ENCODE peak calls at places on chromosomes 1 and 21, in nine cellular contexts. One of them, this sample, is unnamed.

GRCh38 chr1:38804062-38804886 is 55.3 kb downstream of the RRAGC start:
- DNase-seq in HFF-Myc: no peak
- DNase-seq in AG04450: no peak
- DNase-seq in body of pancreas: no peak
- DNase-seq in kidney epithelial cell: no peak
- DNase-seq in CD8-positive, alpha-beta T cell: no peak
- DNase-seq in SJSA1: peak; percentile 24
- DNase-seq in dorsolateral prefrontal cortex: no peak
- DNase-seq in SK-N-MC: no peak
- DNase-seq in this sample: no peak

GRCh38 chr1:76901158-76901767 is 34.0 kb downstream of the ST6GALNAC5 start:
- DNase-seq in AG04450: peak; percentile 15
- DNase-seq in HFF-Myc: peak; percentile 46
- DNase-seq in CD8-positive, alpha-beta T cell: no peak
- DNase-seq in SJSA1: peak; percentile 47
- DNase-seq in SK-N-MC: no peak
- DNase-seq in kidney epithelial cell: peak; percentile 2
- DNase-seq in body of pancreas: peak; percentile 16
- DNase-seq in dorsolateral prefrontal cortex: no peak
- DNase-seq in this sample: peak; percentile 13

GRCh38 chr1:208775841-208776240 is 531.7 kb upstream of the PLXNA2 start:
- DNase-seq in dorsolateral prefrontal cortex: no peak
- DNase-seq in SJSA1: no peak
- DNase-seq in AG04450: no peak
- DNase-seq in CD8-positive, alpha-beta T cell: no peak
- DNase-seq in SK-N-MC: no peak
- DNase-seq in kidney epithelial cell: no peak
- DNase-seq in body of pancreas: no peak
- DNase-seq in HFF-Myc: no peak
- DNase-seq in this sample: no peak

GRCh38 chr1:247409869-247410544 is 6.0 kb upstream of the NLRP3 start:
- DNase-seq in kidney epithelial cell: no peak
- DNase-seq in dorsolateral prefrontal cortex: no peak
- DNase-seq in HFF-Myc: no peak
- DNase-seq in CD8-positive, alpha-beta T cell: no peak
- DNase-seq in body of pancreas: no peak
- DNase-seq in SK-N-MC: no peak
- DNase-seq in SJSA1: no peak
- DNase-seq in AG04450: no peak
- DNase-seq in this sample: no peak

GRCh38 chr1:244599937-244600350 is 53.0 kb upstream of the DESI2 start:
- DNase-seq in body of pancreas: no peak
- DNase-seq in CD8-positive, alpha-beta T cell: peak; percentile 21
- DNase-seq in HFF-Myc: peak; percentile 62
- DNase-seq in AG04450: peak; percentile 89
- DNase-seq in SJSA1: peak; percentile 80
- DNase-seq in dorsolateral prefrontal cortex: no peak
- DNase-seq in kidney epithelial cell: peak; percentile 63
- DNase-seq in SK-N-MC: no peak
- DNase-seq in this sample: peak; percentile 72

GRCh38 chr1:85200367-85200869 is 398 bp downstream of the SYDE2 start:
- DNase-seq in SK-N-MC: no peak
- DNase-seq in AG04450: no peak
- DNase-seq in body of pancreas: no peak
- DNase-seq in kidney epithelial cell: no peak
- DNase-seq in SJSA1: peak; percentile 38
- DNase-seq in HFF-Myc: no peak
- DNase-seq in dorsolateral prefrontal cortex: no peak
- DNase-seq in CD8-positive, alpha-beta T cell: peak; percentile 34
- DNase-seq in this sample: no peak

GRCh38 chr21:31900121-31900895 is 27.5 kb downstream of the HUNK start:
- DNase-seq in SK-N-MC: no peak
- DNase-seq in HFF-Myc: no peak
- DNase-seq in kidney epithelial cell: peak; percentile 60
- DNase-seq in CD8-positive, alpha-beta T cell: no peak
- DNase-seq in body of pancreas: peak; percentile 93
- DNase-seq in SJSA1: no peak
- DNase-seq in AG04450: no peak
- DNase-seq in dorsolateral prefrontal cortex: no peak
- DNase-seq in this sample: no peak

GRCh38 chr21:38956791-38957571 is 151.3 kb downstream of the ETS2 start:
- DNase-seq in dorsolateral prefrontal cortex: peak; percentile 38
- DNase-seq in body of pancreas: peak; percentile 23
- DNase-seq in kidney epithelial cell: no peak
- DNase-seq in SK-N-MC: no peak
- DNase-seq in AG04450: no peak
- DNase-seq in HFF-Myc: no peak
- DNase-seq in CD8-positive, alpha-beta T cell: no peak
- DNase-seq in SJSA1: peak; percentile 14
- DNase-seq in this sample: no peak

GRCh38 chr1:88979054-88979748 is 13.2 kb downstream of the KYAT3 start:
- DNase-seq in dorsolateral prefrontal cortex: no peak
- DNase-seq in kidney epithelial cell: no peak
- DNase-seq in SK-N-MC: no peak
- DNase-seq in SJSA1: peak; percentile 65
- DNase-seq in body of pancreas: no peak
- DNase-seq in HFF-Myc: no peak
- DNase-seq in CD8-positive, alpha-beta T cell: no peak
- DNase-seq in AG04450: no peak
- DNase-seq in this sample: no peak

GRCh38 chr1:159092398-159092760 is 15.8 kb upstream of the AIM2 start:
- DNase-seq in kidney epithelial cell: no peak
- DNase-seq in SJSA1: no peak
- DNase-seq in CD8-positive, alpha-beta T cell: no peak
- DNase-seq in AG04450: no peak
- DNase-seq in body of pancreas: no peak
- DNase-seq in HFF-Myc: no peak
- DNase-seq in SK-N-MC: no peak
- DNase-seq in dorsolateral prefrontal cortex: no peak
- DNase-seq in this sample: no peak

DNA sequence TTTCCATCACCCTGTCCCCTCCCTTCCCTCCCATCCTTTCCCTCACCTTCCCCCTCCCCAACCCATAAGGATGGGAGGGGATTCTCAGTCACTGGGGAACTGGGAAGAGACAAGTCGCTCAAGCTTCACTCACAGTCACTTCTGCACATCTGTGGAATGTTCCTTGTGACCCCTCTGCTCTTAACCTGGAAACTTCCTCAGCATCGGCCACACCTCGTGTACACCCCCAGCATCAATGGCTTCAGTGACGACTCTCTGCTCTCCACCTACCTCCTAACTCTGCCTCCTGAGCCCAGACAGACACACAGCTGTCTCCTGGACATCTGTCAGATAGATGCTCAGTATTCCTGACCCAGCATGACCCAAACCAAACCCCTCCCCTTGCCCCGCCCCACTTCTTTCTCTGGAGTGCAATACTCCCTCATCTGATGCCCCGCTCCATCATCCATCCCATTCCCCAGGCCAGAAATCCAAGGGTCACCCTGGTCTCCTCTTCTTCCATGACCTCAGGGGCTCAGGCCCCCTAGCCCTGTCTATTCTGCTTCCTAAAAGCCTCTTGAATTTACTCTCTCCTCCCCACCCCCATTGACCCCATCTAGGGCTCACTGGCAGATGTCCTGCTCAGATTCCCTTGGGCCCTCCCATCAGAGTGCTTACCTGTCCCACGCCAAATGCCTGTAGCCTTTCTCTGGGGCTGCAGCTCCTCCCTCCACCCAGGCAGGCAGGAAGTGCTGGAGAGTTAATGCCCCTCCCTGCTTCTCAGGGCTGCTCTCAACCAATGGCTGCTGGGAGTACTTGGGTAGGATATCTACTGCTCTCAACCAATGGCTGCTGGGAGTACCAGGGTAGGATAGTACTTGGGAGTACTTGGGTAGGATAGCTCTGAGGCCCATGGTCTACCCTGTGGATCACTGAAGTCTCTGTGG is 83.1 kb upstream of the CSF3R start:
- DNase-seq in HFF-Myc: no peak
- DNase-seq in CD8-positive, alpha-beta T cell: no peak
- DNase-seq in body of pancreas: no peak
- DNase-seq in SK-N-MC: no peak
- DNase-seq in AG04450: no peak
- DNase-seq in SJSA1: no peak
- DNase-seq in kidney epithelial cell: no peak
- DNase-seq in dorsolateral prefrontal cortex: no peak
- DNase-seq in this sample: no peak
- H3K4me3 ChIP-seq in HFF-Myc: no peak overlapping the region
- H3K4me3 ChIP-seq in CD8-positive, alpha-beta T cell: no peak overlapping the region
- H3K4me3 ChIP-seq in body of pancreas: no peak overlapping the region
- H3K4me3 ChIP-seq in SK-N-MC: no peak overlapping the region
- H3K4me3 ChIP-seq in AG04450: no peak overlapping the region
- H3K4me3 ChIP-seq in SJSA1: no peak overlapping the region
- H3K4me3 ChIP-seq in kidney epithelial cell: no peak overlapping the region
- H3K4me3 ChIP-seq in dorsolateral prefrontal cortex: no peak overlapping the region
- H3K4me3 ChIP-seq in this sample: no peak overlapping the region

DNA sequence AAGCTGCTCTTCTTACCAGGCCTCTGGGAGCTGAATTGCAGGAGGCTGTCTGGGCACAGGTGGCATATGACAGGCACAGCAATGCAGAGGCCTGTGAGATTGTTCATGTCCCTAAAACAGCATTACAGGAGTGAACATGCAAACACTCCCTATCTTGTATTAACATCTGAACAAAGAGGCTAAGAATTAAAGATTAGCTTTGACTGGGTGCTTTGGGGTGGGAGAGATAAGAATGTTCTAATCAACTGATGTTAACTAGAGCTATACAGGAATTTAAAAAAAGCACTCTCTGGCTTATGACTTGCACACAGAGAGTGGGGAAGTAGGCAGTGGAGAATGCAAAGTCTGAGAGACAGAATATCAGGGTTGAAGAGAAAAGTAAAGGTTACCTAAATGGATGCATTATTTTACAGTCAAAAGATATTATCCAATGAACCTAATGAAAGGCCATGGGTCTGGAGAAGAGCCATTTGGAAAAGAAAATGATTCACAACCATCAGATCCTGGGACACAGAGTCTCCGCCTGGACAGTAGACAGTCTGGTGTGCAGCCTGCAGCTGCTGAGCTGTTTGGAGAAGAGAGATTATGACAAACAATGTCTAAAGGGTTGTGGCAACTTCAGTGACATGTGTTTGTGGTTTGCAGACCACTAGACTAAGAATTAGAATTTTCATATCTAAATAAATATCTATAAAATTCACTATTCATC is 20.2 kb downstream of the DPT start:
- DNase-seq in SK-N-MC: no peak
- DNase-seq in kidney epithelial cell: no peak
- DNase-seq in HFF-Myc: no peak
- DNase-seq in SJSA1: no peak
- DNase-seq in dorsolateral prefrontal cortex: no peak
- DNase-seq in CD8-positive, alpha-beta T cell: no peak
- DNase-seq in AG04450: no peak
- DNase-seq in body of pancreas: no peak
- DNase-seq in this sample: no peak
- H3K4me3 ChIP-seq in SK-N-MC: no peak overlapping the region
- H3K4me3 ChIP-seq in kidney epithelial cell: no peak overlapping the region
- H3K4me3 ChIP-seq in HFF-Myc: no peak overlapping the region
- H3K4me3 ChIP-seq in SJSA1: no peak overlapping the region
- H3K4me3 ChIP-seq in dorsolateral prefrontal cortex: no peak overlapping the region
- H3K4me3 ChIP-seq in CD8-positive, alpha-beta T cell: no peak overlapping the region
- H3K4me3 ChIP-seq in AG04450: no peak overlapping the region
- H3K4me3 ChIP-seq in body of pancreas: no peak overlapping the region
- H3K4me3 ChIP-seq in this sample: no peak overlapping the region

GRCh38 chr1:3542635-3543034 is 68.7 kb downstream of the MEGF6 start:
- DNase-seq in SK-N-MC: no peak
- DNase-seq in SJSA1: peak; percentile 20
- DNase-seq in dorsolateral prefrontal cortex: no peak
- DNase-seq in HFF-Myc: no peak
- DNase-seq in CD8-positive, alpha-beta T cell: no peak
- DNase-seq in AG04450: no peak
- DNase-seq in body of pancreas: no peak
- DNase-seq in kidney epithelial cell: no peak
- DNase-seq in this sample: no peak
- H3K4me3 ChIP-seq in SK-N-MC: no peak overlapping the region
- H3K4me3 ChIP-seq in SJSA1: no peak overlapping the region
- H3K4me3 ChIP-seq in dorsolateral prefrontal cortex: no peak overlapping the region
- H3K4me3 ChIP-seq in HFF-Myc: no peak overlapping the region
- H3K4me3 ChIP-seq in CD8-positive, alpha-beta T cell: no peak overlapping the region
- H3K4me3 ChIP-seq in AG04450: no peak overlapping the region
- H3K4me3 ChIP-seq in body of pancreas: no peak overlapping the region
- H3K4me3 ChIP-seq in kidney epithelial cell: no peak overlapping the region
- H3K4me3 ChIP-seq in this sample: no peak overlapping the region

GRCh38 chr21:41752231-41752681 is 14.6 kb downstream of the RIPK4 start:
- DNase-seq in CD8-positive, alpha-beta T cell: no peak
- DNase-seq in AG04450: no peak
- DNase-seq in HFF-Myc: peak; percentile 97
- DNase-seq in SJSA1: peak; percentile 44
- DNase-seq in SK-N-MC: no peak
- DNase-seq in body of pancreas: no peak
- DNase-seq in kidney epithelial cell: no peak
- DNase-seq in dorsolateral prefrontal cortex: no peak
- DNase-seq in this sample: peak; percentile 60

GRCh38 chr21:41753001-41753725 is 13.7 kb downstream of the RIPK4 start:
- DNase-seq in SJSA1: no peak
- DNase-seq in CD8-positive, alpha-beta T cell: no peak
- DNase-seq in dorsolateral prefrontal cortex: no peak
- DNase-seq in SK-N-MC: no peak
- DNase-seq in HFF-Myc: no peak
- DNase-seq in body of pancreas: no peak
- DNase-seq in AG04450: no peak
- DNase-seq in kidney epithelial cell: no peak
- DNase-seq in this sample: no peak

GRCh38 chr21:41754481-41754891 is 12.4 kb downstream of the RIPK4 start:
- DNase-seq in SK-N-MC: no peak
- DNase-seq in HFF-Myc: no peak
- DNase-seq in dorsolateral prefrontal cortex: no peak
- DNase-seq in AG04450: no peak
- DNase-seq in SJSA1: no peak
- DNase-seq in body of pancreas: no peak
- DNase-seq in CD8-positive, alpha-beta T cell: no peak
- DNase-seq in kidney epithelial cell: no peak
- DNase-seq in this sample: no peak

GRCh38 chr21:41755934-41756773 is 10.7 kb downstream of the RIPK4 start:
- DNase-seq in SK-N-MC: no peak
- DNase-seq in SJSA1: no peak
- DNase-seq in body of pancreas: peak; percentile 5
- DNase-seq in AG04450: no peak
- DNase-seq in kidney epithelial cell: no peak
- DNase-seq in CD8-positive, alpha-beta T cell: no peak
- DNase-seq in dorsolateral prefrontal cortex: no peak
- DNase-seq in HFF-Myc: no peak
- DNase-seq in this sample: no peak

DNA sequence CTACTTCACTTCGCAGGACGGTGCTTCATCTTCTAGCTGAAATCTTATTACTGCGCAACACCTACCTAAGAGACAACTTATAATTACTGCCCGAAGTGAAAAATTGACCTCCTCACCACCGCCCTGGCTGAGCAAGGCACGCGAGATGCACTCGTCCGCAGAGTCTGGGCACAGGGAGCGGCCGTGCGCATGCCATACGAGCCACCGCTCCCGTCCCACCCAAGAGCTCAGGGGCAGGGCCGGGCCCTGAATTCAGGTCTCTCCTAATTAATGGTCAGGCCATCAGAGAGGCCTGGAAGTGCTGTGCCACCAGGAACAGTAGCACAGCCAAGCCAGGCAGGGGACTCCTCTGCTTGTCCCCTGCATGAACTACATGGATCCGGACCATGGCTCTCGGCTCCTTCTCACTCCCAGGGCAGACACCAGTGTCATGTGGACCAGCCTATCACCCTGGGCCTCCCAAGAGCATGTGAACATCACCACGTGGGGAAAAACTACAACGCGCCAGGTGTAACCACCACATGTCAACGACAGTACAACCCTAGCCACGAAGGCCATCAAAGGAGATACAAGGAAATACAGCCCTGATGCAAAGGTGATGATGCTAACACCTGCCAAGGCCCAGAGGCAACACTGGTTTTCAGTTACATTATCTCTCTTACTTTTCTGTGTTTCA is 11.5 kb downstream of the RIPK4 start:
- DNase-seq in kidney epithelial cell: no peak
- DNase-seq in SJSA1: no peak
- DNase-seq in HFF-Myc: no peak
- DNase-seq in SK-N-MC: no peak
- DNase-seq in dorsolateral prefrontal cortex: no peak
- DNase-seq in AG04450: no peak
- DNase-seq in body of pancreas: peak; percentile 4
- DNase-seq in CD8-positive, alpha-beta T cell: no peak
- DNase-seq in this sample: no peak
- H3K4me3 ChIP-seq in kidney epithelial cell: no peak overlapping the region
- H3K4me3 ChIP-seq in SJSA1: no peak overlapping the region
- H3K4me3 ChIP-seq in HFF-Myc: no peak overlapping the region
- H3K4me3 ChIP-seq in SK-N-MC: no peak overlapping the region
- H3K4me3 ChIP-seq in dorsolateral prefrontal cortex: no peak overlapping the region
- H3K4me3 ChIP-seq in AG04450: no peak overlapping the region
- H3K4me3 ChIP-seq in body of pancreas: no peak overlapping the region
- H3K4me3 ChIP-seq in CD8-positive, alpha-beta T cell: no peak overlapping the region
- H3K4me3 ChIP-seq in this sample: no peak overlapping the region